ENCODE peak calls at places on chromosomes 4 and X, in nine cellular contexts. T, Y, G, L, I, U, R, Z and S are unnamed samples.

GRCh38 chrX:7054219-7055206 is 93.0 kb upstream of the STS start:
- DNase-seq in T (no peak), Y (no peak), G (no peak), L (no peak), I (no peak), U (no peak), R (no peak), Z (no peak), S (no peak)

GRCh38 chr4:188428935-188429334 is 289.7 kb downstream of the TRIML1 start:
- DNase-seq in T (peak; percentile 12), Y (no peak), G (peak; percentile 25), L (no peak), I (no peak), U (no peak), R (no peak), Z (no peak), S (no peak)

GRCh38 chrX:37347420-37347819 is 1.7 kb upstream of the PRRG1 start:
- DNase-seq in T (peak; percentile 64), Y (no peak), G (peak; percentile 28), L (no peak), I (peak; percentile 18), U (no peak), R (no peak), Z (no peak), S (peak; percentile 12)

GRCh38 chrX:136909706-136910564 is 29.4 kb upstream of the RBMX start:
- DNase-seq in T (peak; percentile 93), Y (peak; percentile 55), G (peak; percentile 67), L (peak; percentile 68), I (peak; percentile 89), U (peak; percentile 67), R (peak; percentile 77), Z (peak; percentile 37), S (peak; percentile 77)

GRCh38 chr4:134529629-134530028 is 328.0 kb upstream of the PABPC4L start:
- DNase-seq in T (no peak), Y (no peak), G (no peak), L (no peak), I (no peak), U (no peak), R (no peak), Z (no peak), S (no peak)

GRCh38 chr4:84800256-84800655 is 166.2 kb downstream of the WDFY3 start:
- DNase-seq in T (peak; percentile 23), Y (no peak), G (no peak), L (no peak), I (no peak), U (no peak), R (no peak), Z (no peak), S (no peak)

GRCh38 chr4:142404191-142404611 is 441.9 kb downstream of the INPP4B start:
- DNase-seq in T (peak; percentile 80), Y (no peak), G (no peak), L (peak; percentile 67), I (peak; percentile 77), U (no peak), R (peak; percentile 25), Z (no peak), S (peak; percentile 56)

GRCh38 chrX:10166731-10167149 is 10.0 kb downstream of the CLCN4 start:
- DNase-seq in T (no peak), Y (peak; percentile 50), G (no peak), L (no peak), I (no peak), U (no peak), R (peak; percentile 35), Z (peak; percentile 28), S (no peak)

GRCh38 chrX:78997870-78998558 is 52.8 kb downstream of the P2RY10 start:
- DNase-seq in T (no peak), Y (no peak), G (no peak), L (peak; percentile 19), I (no peak), U (no peak), R (no peak), Z (no peak), S (no peak)